ENCODE peak calls at places on chromosomes 16 and 17, in four cellular contexts. S is GM10248, F is Right ventricle myocardium superior, V is progenitor cell of endocrine pancreas. N is an unnamed sample.

GRCh38 chr17:78127240-78127887 is 1.2 kb downstream of the TMC6 start:
- DNase-seq in F (peak; percentile 88), S (peak; percentile 70), V (peak; percentile 45), N (peak; percentile 96)

GRCh38 chr17:49976163-49976827 is 7.3 kb downstream of the DLX4 start:
- DNase-seq in S (no peak), F (no peak), V (no peak), N (no peak)

GRCh38 chr16:8611886-8612595 is 9.5 kb upstream of the METTL22 start:
- DNase-seq in V (no peak), F (no peak), S (no peak), N (no peak)

GRCh38 chr16:53090591-53091507 is 36.1 kb downstream of the CHD9 start:
- DNase-seq in S (peak; percentile 60), F (peak; percentile 94), V (no peak), N (peak; percentile 92)

GRCh38 chr17:52606590-52606989 is 448.1 kb upstream of the CA10 start:
- DNase-seq in V (no peak), S (no peak), F (no peak), N (no peak)

GRCh38 chr17:45384047-45384799 is 48.4 kb downstream of the ARHGAP27 start:
- DNase-seq in F (no peak), V (no peak), S (no peak), N (no peak)

GRCh38 chr16:88691924-88692560 is 5.7 kb upstream of the SNAI3 start:
- DNase-seq in F (peak; percentile 68), S (no peak), V (no peak), N (peak; percentile 92)

GRCh38 chr16:72094266-72094610 is 591 bp downstream of the DHX38 start:
- DNase-seq in S (no peak), F (no peak), V (no peak), N (no peak)

GRCh38 chr17:61279476-61280145 is 120.0 kb upstream of the TBX2 start:
- DNase-seq in V (no peak), F (no peak), S (no peak), N (no peak)

GRCh38 chr16:69567031-69567680 is 1.4 kb downstream of the NFAT5 start:
- DNase-seq in S (peak; percentile 54), F (no peak), V (no peak), N (no peak)

GRCh38 chr17:81182596-81182995 is 16.6 kb upstream of the AATK start:
- DNase-seq in F (no peak), V (no peak), S (no peak), N (no peak)

GRCh38 chr17:78107457-78107856 is 21.1 kb downstream of the TMC6 start:
- DNase-seq in V (no peak), S (no peak), F (no peak), N (no peak)

GRCh38 chr17:68456529-68457167 is 648 bp downstream of the WIPI1 start:
- DNase-seq in S (no peak), V (no peak), F (peak; percentile 89), N (peak; percentile 87)

GRCh38 chr17:45218895-45219661 is 2.6 kb upstream of the FMNL1 start:
- DNase-seq in S (peak; percentile 74), F (peak; percentile 93), V (peak; percentile 86), N (peak; percentile 94)

GRCh38 chr17:61443475-61443882 is 8.7 kb upstream of the TBX4 start:
- DNase-seq in F (no peak), V (no peak), S (no peak), N (no peak)

GRCh38 chr16:12675852-12676251 is 127.8 kb downstream of the CPPED1 start:
- DNase-seq in F (no peak), S (no peak), V (no peak), N (no peak)

GRCh38 chr17:38455288-38455915 is 27.1 kb downstream of the ARHGAP23 start:
- DNase-seq in S (no peak), V (no peak), F (no peak), N (no peak)

GRCh38 chr17:43219001-43219400 is 7.3 kb downstream of the TMEM106A start:
- DNase-seq in F (no peak), S (no peak), V (no peak), N (peak; percentile 4)

GRCh38 chr17:66893382-66893781 is 58.5 kb downstream of the CACNG5 start:
- DNase-seq in S (no peak), F (no peak), V (no peak), N (no peak)

GRCh38 chr17:61247438-61247837 is 152.2 kb upstream of the TBX2 start:
- DNase-seq in F (no peak), S (no peak), V (no peak), N (no peak)

GRCh38 chr17:43753488-43754129 is 5.0 kb downstream of the SOST start:
- DNase-seq in F (no peak), S (peak; percentile 48), V (no peak), N (no peak)

GRCh38 chr16:58481931-58482330 is 18.0 kb upstream of the NDRG4 start:
- DNase-seq in V (no peak), F (no peak), S (no peak), N (peak; percentile 29)

GRCh38 chr17:51948128-51948527 is 210.4 kb downstream of the CA10 start:
- DNase-seq in F (no peak), V (no peak), S (no peak), N (no peak)

GRCh38 chr17:43908111-43908721 is 880 bp upstream of the MPP2 start:
- DNase-seq in S (no peak), F (peak; percentile 80), V (no peak), N (no peak)

GRCh38 chr17:77730376-77730775 is 228.1 kb upstream of the TNRC6C start:
- DNase-seq in S (no peak), V (no peak), F (no peak), N (no peak)

GRCh38 chr16:87416826-87417471 is 24.8 kb downstream of the MAP1LC3B start:
- DNase-seq in F (peak; percentile 60), S (no peak), V (no peak), N (no peak)

GRCh38 chr17:1746975-1747543 is 4.4 kb downstream of the SERPINF2 start:
- DNase-seq in F (peak; percentile 66), V (no peak), S (no peak), N (no peak)

GRCh38 chr16:19808061-19808621 is 76.5 kb downstream of the GPRC5B start:
- DNase-seq in V (no peak), S (peak; percentile 23), F (no peak), N (no peak)

N was measured in spleen.